ENCODE peak calls at places on chromosomes 11 and 22, in seven cellular contexts. One of them, this sample, is unnamed.

GRCh38 chr11:130874396-130874795 is 41.9 kb downstream of the SNX19 start:
- DNase-seq in GM12878: no peak
- DNase-seq in transverse colon: no peak
- DNase-seq in ovary: no peak
- DNase-seq in stomach: no peak
- DNase-seq in tibial nerve: no peak
- DNase-seq in A549: no peak
- DNase-seq in this sample: no peak

GRCh38 chr22:26066534-26066933 is 102.7 kb upstream of the SEZ6L start:
- DNase-seq in ovary: no peak
- DNase-seq in tibial nerve: no peak
- DNase-seq in GM12878: no peak
- DNase-seq in stomach: no peak
- DNase-seq in transverse colon: no peak
- DNase-seq in A549: no peak
- DNase-seq in this sample: no peak

GRCh38 chr22:41907436-41908401 is 7.2 kb downstream of the SHISA8 start:
- DNase-seq in GM12878: no peak
- DNase-seq in A549: no peak
- DNase-seq in ovary: no peak
- DNase-seq in tibial nerve: no peak
- DNase-seq in stomach: no peak
- DNase-seq in transverse colon: no peak
- DNase-seq in this sample: no peak

GRCh38 chr11:117271208-117271607 is 19.9 kb upstream of the BACE1-AS start:
- DNase-seq in transverse colon: no peak
- DNase-seq in stomach: no peak
- DNase-seq in ovary: no peak
- DNase-seq in A549: no peak
- DNase-seq in GM12878: no peak
- DNase-seq in tibial nerve: no peak
- DNase-seq in this sample: no peak

GRCh38 chr11:122920579-122920978 is 38.0 kb downstream of the JHY start:
- DNase-seq in ovary: no peak
- DNase-seq in transverse colon: no peak
- DNase-seq in stomach: no peak
- DNase-seq in A549: no peak
- DNase-seq in GM12878: no peak
- DNase-seq in tibial nerve: no peak
- DNase-seq in this sample: peak

GRCh38 chr22:37189011-37189466 is 992 bp upstream of the C1QTNF6 start:
- DNase-seq in transverse colon: no peak
- DNase-seq in ovary: no peak
- DNase-seq in stomach: no peak
- DNase-seq in tibial nerve: no peak
- DNase-seq in GM12878: no peak
- DNase-seq in A549: no peak
- DNase-seq in this sample: no peak

GRCh38 chr11:12017243-12017678 is 8.8 kb upstream of the DKK3 start:
- DNase-seq in A549: no peak
- DNase-seq in transverse colon: no peak
- DNase-seq in tibial nerve: no peak
- DNase-seq in stomach: no peak
- DNase-seq in GM12878: no peak
- DNase-seq in ovary: no peak
- DNase-seq in this sample: no peak

GRCh38 chr11:115778928-115779650 is 274.9 kb upstream of the CADM1 start:
- DNase-seq in tibial nerve: no peak
- DNase-seq in stomach: no peak
- DNase-seq in ovary: no peak
- DNase-seq in GM12878: no peak
- DNase-seq in A549: no peak
- DNase-seq in transverse colon: no peak
- DNase-seq in this sample: no peak

GRCh38 chr22:29503811-29504372 is 23.9 kb downstream of the NEFH start:
- DNase-seq in ovary: peak
- DNase-seq in A549: no peak
- DNase-seq in transverse colon: peak
- DNase-seq in GM12878: no peak
- DNase-seq in tibial nerve: peak
- DNase-seq in stomach: no peak
- DNase-seq in this sample: no peak

GRCh38 chr22:47395481-47395880 is 633.0 kb downstream of the TBC1D22A start:
- DNase-seq in GM12878: no peak
- DNase-seq in stomach: no peak
- DNase-seq in transverse colon: no peak
- DNase-seq in tibial nerve: no peak
- DNase-seq in A549: peak
- DNase-seq in ovary: no peak
- DNase-seq in this sample: peak

GRCh38 chr22:49514656-49515055 is 313.0 kb downstream of the BRD1 start:
- DNase-seq in ovary: no peak
- DNase-seq in stomach: peak
- DNase-seq in tibial nerve: no peak
- DNase-seq in GM12878: no peak
- DNase-seq in A549: no peak
- DNase-seq in transverse colon: no peak
- DNase-seq in this sample: no peak

GRCh38 chr11:35887737-35888136 is 56.1 kb upstream of the LDLRAD3 start:
- DNase-seq in transverse colon: no peak
- DNase-seq in ovary: no peak
- DNase-seq in GM12878: no peak
- DNase-seq in A549: no peak
- DNase-seq in stomach: no peak
- DNase-seq in tibial nerve: no peak
- DNase-seq in this sample: no peak

GRCh38 chr22:19431641-19432091 is at the start of gene HIRA:
- DNase-seq in A549: peak
- DNase-seq in transverse colon: peak
- DNase-seq in GM12878: no peak
- DNase-seq in ovary: peak
- DNase-seq in tibial nerve: peak
- DNase-seq in stomach: peak
- DNase-seq in this sample: peak

GRCh38 chr11:81129618-81130017 is 1604.0 kb downstream of the FAM181B start:
- DNase-seq in ovary: no peak
- DNase-seq in GM12878: no peak
- DNase-seq in A549: no peak
- DNase-seq in transverse colon: no peak
- DNase-seq in stomach: no peak
- DNase-seq in tibial nerve: no peak
- DNase-seq in this sample: no peak

GRCh38 chr22:27420817-27421361 is 380.7 kb downstream of the MN1 start:
- DNase-seq in ovary: peak
- DNase-seq in transverse colon: peak
- DNase-seq in stomach: peak
- DNase-seq in A549: no peak
- DNase-seq in tibial nerve: peak
- DNase-seq in GM12878: no peak
- DNase-seq in this sample: peak

GRCh38 chr11:74278721-74279148 is 32.7 kb downstream of the P4HA3 start:
- DNase-seq in ovary: peak
- DNase-seq in tibial nerve: no peak
- DNase-seq in GM12878: no peak
- DNase-seq in transverse colon: peak
- DNase-seq in A549: peak
- DNase-seq in stomach: no peak
- DNase-seq in this sample: no peak

GRCh38 chr11:8219257-8220021 is 44.2 kb downstream of the LMO1 start:
- DNase-seq in GM12878: no peak
- DNase-seq in tibial nerve: no peak
- DNase-seq in transverse colon: peak
- DNase-seq in stomach: peak
- DNase-seq in A549: peak
- DNase-seq in ovary: no peak
- DNase-seq in this sample: no peak

GRCh38 chr22:27842236-27842993 is 40.9 kb upstream of the MN1 start:
- DNase-seq in tibial nerve: no peak
- DNase-seq in A549: no peak
- DNase-seq in ovary: peak
- DNase-seq in transverse colon: no peak
- DNase-seq in GM12878: no peak
- DNase-seq in stomach: no peak
- DNase-seq in this sample: no peak

DNA sequence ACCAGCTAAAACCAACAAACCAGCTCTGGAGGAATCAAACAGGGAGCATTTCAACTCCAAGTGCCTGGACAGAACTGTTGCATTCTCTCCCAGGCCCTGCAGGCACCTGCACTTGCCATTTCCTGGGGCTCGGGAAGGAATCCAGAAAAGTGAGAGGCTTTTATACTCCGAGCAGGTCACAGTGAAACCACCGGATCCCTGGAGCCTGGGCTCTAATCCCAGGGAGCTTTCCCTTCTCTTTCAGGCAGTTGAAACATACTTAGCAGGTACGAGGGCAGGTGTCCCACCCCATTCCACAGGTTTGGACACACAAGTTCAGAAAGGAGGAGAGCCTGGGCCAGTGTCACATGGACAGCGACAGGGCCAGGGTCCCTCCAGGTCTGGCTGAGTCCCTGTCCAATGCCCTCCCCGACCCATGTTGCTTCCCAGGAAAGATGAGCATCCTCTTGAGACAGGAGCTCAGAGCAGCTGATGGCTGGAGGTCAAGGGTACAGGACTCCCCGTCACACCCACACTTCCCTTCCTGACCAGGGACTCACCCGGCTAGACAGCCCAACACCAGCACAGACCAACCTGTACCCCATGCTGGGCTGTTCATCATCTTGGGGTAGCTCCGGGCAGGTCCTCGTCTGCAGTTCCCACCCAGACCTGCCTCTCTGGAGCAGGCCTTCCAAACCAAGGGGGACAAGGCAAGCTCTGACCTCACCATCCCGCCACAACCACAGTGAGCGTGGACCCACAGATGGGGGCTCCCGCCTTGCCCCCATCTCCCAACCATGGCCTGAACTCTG is 49.9 kb upstream of the CD5 start:
- DNase-seq in GM12878: no peak
- DNase-seq in stomach: no peak
- DNase-seq in tibial nerve: no peak
- DNase-seq in ovary: no peak
- DNase-seq in transverse colon: no peak
- DNase-seq in A549: no peak
- DNase-seq in this sample: peak
- H3K27ac ChIP-seq in GM12878: no peak
- H3K27ac ChIP-seq in stomach: no peak
- H3K27ac ChIP-seq in tibial nerve: no peak
- H3K27ac ChIP-seq in ovary: no peak
- H3K27ac ChIP-seq in transverse colon: no peak
- H3K27ac ChIP-seq in A549: no peak
- H3K27ac ChIP-seq in this sample: no peak

DNA sequence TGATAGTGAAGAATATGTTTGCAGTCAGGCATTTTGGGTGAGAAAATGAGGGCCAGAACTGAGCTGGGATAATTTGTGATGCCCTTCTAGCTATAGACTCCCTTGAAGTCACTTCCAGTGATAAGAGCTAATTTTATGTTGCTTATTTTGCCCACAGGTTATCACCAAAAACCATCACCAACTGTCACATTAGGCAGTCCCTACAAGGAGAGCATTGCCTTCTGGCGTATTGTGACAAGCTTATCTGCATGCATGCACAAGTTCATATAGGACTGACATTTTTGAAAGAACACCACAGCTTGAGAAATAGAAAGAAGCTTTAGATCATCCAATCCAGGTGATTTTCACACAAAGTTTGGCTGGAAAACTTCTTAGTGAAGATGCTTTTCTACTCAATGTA is 735.3 kb upstream of the RAG2 start:
- DNase-seq in transverse colon: no peak
- DNase-seq in A549: no peak
- DNase-seq in stomach: no peak
- DNase-seq in tibial nerve: no peak
- DNase-seq in GM12878: no peak
- DNase-seq in ovary: no peak
- DNase-seq in this sample: no peak
- TF ChIP-seq EP300 in transverse colon: no peak
- TF ChIP-seq EP300 in A549: no peak
- TF ChIP-seq EP300 in stomach: no peak
- TF ChIP-seq EP300 in tibial nerve: no peak
- TF ChIP-seq EP300 in GM12878: no peak
- TF ChIP-seq EP300 in ovary: no peak
- TF ChIP-seq EP300 in this sample: no peak

GRCh38 chr11:1874406-1875092 is 17.1 kb downstream of the PRR33 start:
- DNase-seq in transverse colon: peak
- DNase-seq in A549: no peak
- DNase-seq in GM12878: no peak
- DNase-seq in ovary: no peak
- DNase-seq in tibial nerve: no peak
- DNase-seq in stomach: no peak
- DNase-seq in this sample: no peak
- H3K27ac ChIP-seq in transverse colon: peak
- H3K27ac ChIP-seq in A549: no peak
- H3K27ac ChIP-seq in GM12878: no peak
- H3K27ac ChIP-seq in ovary: no peak
- H3K27ac ChIP-seq in tibial nerve: peak
- H3K27ac ChIP-seq in stomach: peak
- H3K27ac ChIP-seq in this sample: no peak

GRCh38 chr11:86664930-86665329 is 7.5 kb downstream of the ME3 start:
- DNase-seq in GM12878: no peak
- DNase-seq in ovary: no peak
- DNase-seq in A549: no peak
- DNase-seq in tibial nerve: no peak
- DNase-seq in stomach: no peak
- DNase-seq in transverse colon: no peak
- DNase-seq in this sample: no peak

GRCh38 chr11:86658534-86658933 is 13.9 kb downstream of the ME3 start:
- DNase-seq in A549: no peak
- DNase-seq in ovary: no peak
- DNase-seq in tibial nerve: no peak
- DNase-seq in GM12878: no peak
- DNase-seq in stomach: no peak
- DNase-seq in transverse colon: no peak
- DNase-seq in this sample: peak

GRCh38 chr11:86663741-86664140 is 8.7 kb downstream of the ME3 start:
- DNase-seq in A549: no peak
- DNase-seq in transverse colon: no peak
- DNase-seq in stomach: no peak
- DNase-seq in tibial nerve: no peak
- DNase-seq in ovary: no peak
- DNase-seq in GM12878: no peak
- DNase-seq in this sample: no peak

GRCh38 chr11:86660011-86660595 is 12.3 kb downstream of the ME3 start:
- DNase-seq in stomach: no peak
- DNase-seq in GM12878: no peak
- DNase-seq in tibial nerve: no peak
- DNase-seq in transverse colon: no peak
- DNase-seq in A549: no peak
- DNase-seq in ovary: no peak
- DNase-seq in this sample: no peak
- TF ChIP-seq EP300 in stomach: no peak
- TF ChIP-seq EP300 in GM12878: no peak
- TF ChIP-seq EP300 in tibial nerve: no peak
- TF ChIP-seq EP300 in transverse colon: no peak
- TF ChIP-seq EP300 in A549: no peak
- TF ChIP-seq EP300 in ovary: no peak
- TF ChIP-seq EP300 in this sample: no peak

This sample was measured in upper lobe of left lung.